ENCODE peak calls at places on chromosomes 12 and 14, in five cellular contexts. One of them, this sample, is unnamed. For H3K36me3, the result is how much of the 10 kb centered on the place peaks cover.

GRCh38 chr14:22978873-22979671 is 3.3 kb downstream of the AJUBA start:
- DNase-seq in BE2C: no peak
- DNase-seq in IMR-90: no peak
- DNase-seq in uterus: no peak
- DNase-seq in GM23248: no peak
- DNase-seq in this sample: peak

GRCh38 chr12:127293507-127294310 is 973.3 kb upstream of the TMEM132C start:
- DNase-seq in BE2C: peak
- DNase-seq in IMR-90: peak
- DNase-seq in uterus: no peak
- DNase-seq in GM23248: peak
- DNase-seq in this sample: peak

GRCh38 chr12:112017041-112017440 is 3.8 kb downstream of the ERP29 start:
- DNase-seq in BE2C: no peak
- DNase-seq in IMR-90: no peak
- DNase-seq in uterus: no peak
- DNase-seq in GM23248: no peak
- DNase-seq in this sample: no peak

GRCh38 chr12:39605996-39606395 is 13.6 kb downstream of the ABCD2 start:
- DNase-seq in BE2C: no peak
- DNase-seq in IMR-90: no peak
- DNase-seq in uterus: no peak
- DNase-seq in GM23248: no peak
- DNase-seq in this sample: peak

GRCh38 chr12:26863515-26863914 is 30.5 kb upstream of the ITPR2 start:
- DNase-seq in BE2C: no peak
- DNase-seq in IMR-90: peak
- DNase-seq in uterus: no peak
- DNase-seq in GM23248: peak
- DNase-seq in this sample: peak

GRCh38 chr14:41022932-41023331 is 583.7 kb upstream of the LRFN5 start:
- DNase-seq in BE2C: no peak
- DNase-seq in IMR-90: peak
- DNase-seq in uterus: no peak
- DNase-seq in GM23248: no peak
- DNase-seq in this sample: peak

GRCh38 chr14:102162488-102162887 is 22.8 kb downstream of the WDR20 start:
- DNase-seq in BE2C: no peak
- DNase-seq in IMR-90: no peak
- DNase-seq in uterus: no peak
- DNase-seq in GM23248: no peak
- DNase-seq in this sample: no peak

GRCh38 chr12:114209852-114210251 is 196.1 kb downstream of the TBX5 start:
- DNase-seq in BE2C: no peak
- DNase-seq in IMR-90: no peak
- DNase-seq in uterus: no peak
- DNase-seq in GM23248: no peak
- DNase-seq in this sample: no peak

GRCh38 chr14:103624860-103625259 is 4.2 kb upstream of the KLC1 start:
- DNase-seq in BE2C: peak
- DNase-seq in IMR-90: peak
- DNase-seq in uterus: peak
- DNase-seq in GM23248: peak
- DNase-seq in this sample: peak

GRCh38 chr12:49961111-49961922 is at the start of gene AQP5:
- DNase-seq in BE2C: no peak
- DNase-seq in IMR-90: no peak
- DNase-seq in uterus: no peak
- DNase-seq in GM23248: peak
- DNase-seq in this sample: no peak

GRCh38 chr14:56055521-56055920 is 62.7 kb upstream of the PELI2 start:
- DNase-seq in BE2C: no peak
- DNase-seq in IMR-90: no peak
- DNase-seq in uterus: no peak
- DNase-seq in GM23248: no peak
- DNase-seq in this sample: no peak

GRCh38 chr12:117072106-117072505 is 27.1 kb downstream of the TESC start:
- DNase-seq in BE2C: no peak
- DNase-seq in IMR-90: no peak
- DNase-seq in uterus: no peak
- DNase-seq in GM23248: no peak
- DNase-seq in this sample: no peak

GRCh38 chr12:46452776-46453175 is 80.2 kb upstream of the SLC38A2 start:
- DNase-seq in BE2C: no peak
- DNase-seq in IMR-90: no peak
- DNase-seq in uterus: no peak
- DNase-seq in GM23248: no peak
- DNase-seq in this sample: peak

GRCh38 chr12:93573552-93574223 is 1.2 kb downstream of the SOCS2 start:
- DNase-seq in BE2C: no peak
- DNase-seq in IMR-90: peak
- DNase-seq in uterus: peak
- DNase-seq in GM23248: peak
- DNase-seq in this sample: peak

GRCh38 chr12:51171884-51172514 is 936 bp downstream of the TFCP2 start:
- DNase-seq in BE2C: no peak
- DNase-seq in IMR-90: peak
- DNase-seq in uterus: no peak
- DNase-seq in GM23248: peak
- DNase-seq in this sample: peak

GRCh38 chr12:96462571-96463280 is 26.7 kb upstream of the CFAP54 start:
- DNase-seq in BE2C: no peak
- DNase-seq in IMR-90: no peak
- DNase-seq in uterus: no peak
- DNase-seq in GM23248: no peak
- DNase-seq in this sample: no peak

GRCh38 chr14:103418508-103418818 is 33.2 kb downstream of the MARK3 start:
- DNase-seq in BE2C: no peak
- DNase-seq in IMR-90: peak
- DNase-seq in uterus: no peak
- DNase-seq in GM23248: peak
- DNase-seq in this sample: peak

GRCh38 chr12:113232787-113233585 is 11.7 kb downstream of the TPCN1 start:
- DNase-seq in BE2C: no peak
- DNase-seq in IMR-90: no peak
- DNase-seq in uterus: no peak
- DNase-seq in GM23248: peak
- DNase-seq in this sample: no peak

GRCh38 chr12:44019118-44019517 is 183.2 kb downstream of the TMEM117 start:
- DNase-seq in BE2C: no peak
- DNase-seq in IMR-90: no peak
- DNase-seq in uterus: no peak
- DNase-seq in GM23248: no peak
- DNase-seq in this sample: no peak

GRCh38 chr14:52380294-52380693 is 66.2 kb downstream of the PTGER2 start:
- DNase-seq in BE2C: no peak
- DNase-seq in IMR-90: peak
- DNase-seq in uterus: no peak
- DNase-seq in GM23248: peak
- DNase-seq in this sample: peak

GRCh38 chr12:122336015-122336946 is 70.0 kb upstream of the VPS33A start:
- DNase-seq in BE2C: peak
- DNase-seq in IMR-90: peak
- DNase-seq in uterus: no peak
- DNase-seq in GM23248: peak
- DNase-seq in this sample: peak

GRCh38 chr12:30896461-30896860 is 30.1 kb upstream of the TSPAN11 start:
- DNase-seq in BE2C: no peak
- DNase-seq in IMR-90: peak
- DNase-seq in uterus: no peak
- DNase-seq in GM23248: peak
- DNase-seq in this sample: no peak

GRCh38 chr12:12913626-12914388 is 22.4 kb downstream of the GPRC5A start:
- DNase-seq in BE2C: no peak
- DNase-seq in IMR-90: no peak
- DNase-seq in uterus: no peak
- DNase-seq in GM23248: no peak
- DNase-seq in this sample: no peak

GRCh38 chr14:86462193-86462592 is 932.2 kb downstream of the FLRT2 start:
- DNase-seq in BE2C: peak
- DNase-seq in IMR-90: peak
- DNase-seq in uterus: no peak
- DNase-seq in GM23248: peak
- DNase-seq in this sample: peak

GRCh38 chr12:11862794-11863193 is 207.9 kb upstream of the BCL2L14 start:
- DNase-seq in BE2C: no peak
- DNase-seq in IMR-90: peak
- DNase-seq in uterus: peak
- DNase-seq in GM23248: peak
- DNase-seq in this sample: no peak

GRCh38 chr12:92080390-92081285 is 65.0 kb downstream of the BTG1 start:
- DNase-seq in BE2C: no peak
- DNase-seq in IMR-90: peak
- DNase-seq in uterus: no peak
- DNase-seq in GM23248: peak
- DNase-seq in this sample: peak

GRCh38 chr12:106918746-106919145 is 37.0 kb upstream of the TMEM263 start:
- DNase-seq in BE2C: peak
- DNase-seq in IMR-90: peak
- DNase-seq in uterus: no peak
- DNase-seq in GM23248: no peak
- DNase-seq in this sample: peak

GRCh38 chr14:102280376-102280962 is 24.5 kb downstream of the MOK start:
- DNase-seq in BE2C: no peak
- DNase-seq in IMR-90: peak
- DNase-seq in uterus: no peak
- DNase-seq in GM23248: peak
- DNase-seq in this sample: peak

GRCh38 chr14:61218765-61219164 is 62.4 kb downstream of the TMEM30B start:
- DNase-seq in BE2C: no peak
- DNase-seq in IMR-90: no peak
- DNase-seq in uterus: no peak
- DNase-seq in GM23248: peak
- DNase-seq in this sample: no peak

GRCh38 chr12:74541074-74541473 is 3.4 kb downstream of the ATXN7L3B start:
- DNase-seq in BE2C: no peak
- DNase-seq in IMR-90: no peak
- DNase-seq in uterus: no peak
- DNase-seq in GM23248: no peak
- DNase-seq in this sample: no peak

GRCh38 chr12:110844131-110844530 is 2.7 kb upstream of the CCDC63 start:
- DNase-seq in BE2C: no peak
- DNase-seq in IMR-90: no peak
- DNase-seq in uterus: no peak
- DNase-seq in GM23248: no peak
- DNase-seq in this sample: no peak

GRCh38 chr12:118136559-118137003 is 657 bp downstream of the PEBP1 start:
- DNase-seq in BE2C: peak
- DNase-seq in IMR-90: peak
- DNase-seq in uterus: peak
- DNase-seq in GM23248: peak
- DNase-seq in this sample: peak

GRCh38 chr14:106417224-106418049 is 891.1 kb downstream of the TMEM121 start:
- DNase-seq in BE2C: peak
- DNase-seq in IMR-90: no peak
- DNase-seq in uterus: no peak
- DNase-seq in GM23248: peak
- DNase-seq in this sample: no peak

GRCh38 chr12:78035913-78036658 is 205.4 kb downstream of the NAV3 start:
- DNase-seq in BE2C: no peak
- DNase-seq in IMR-90: peak
- DNase-seq in uterus: peak
- DNase-seq in GM23248: no peak
- DNase-seq in this sample: no peak
- H3K4me3 ChIP-seq in BE2C: no peak
- H3K4me3 ChIP-seq in IMR-90: peak
- H3K4me3 ChIP-seq in uterus: peak
- H3K4me3 ChIP-seq in GM23248: no peak
- H3K4me3 ChIP-seq in this sample: no peak

GRCh38 chr14:91339076-91339475 is 78.5 kb downstream of the CCDC88C start:
- DNase-seq in BE2C: no peak
- DNase-seq in IMR-90: no peak
- DNase-seq in uterus: no peak
- DNase-seq in GM23248: no peak
- DNase-seq in this sample: no peak
- H3K36me3 ChIP-seq in BE2C: under half
- H3K36me3 ChIP-seq in IMR-90: under half
- H3K36me3 ChIP-seq in uterus: under half
- H3K36me3 ChIP-seq in GM23248: under half
- H3K36me3 ChIP-seq in this sample: under half

DNA sequence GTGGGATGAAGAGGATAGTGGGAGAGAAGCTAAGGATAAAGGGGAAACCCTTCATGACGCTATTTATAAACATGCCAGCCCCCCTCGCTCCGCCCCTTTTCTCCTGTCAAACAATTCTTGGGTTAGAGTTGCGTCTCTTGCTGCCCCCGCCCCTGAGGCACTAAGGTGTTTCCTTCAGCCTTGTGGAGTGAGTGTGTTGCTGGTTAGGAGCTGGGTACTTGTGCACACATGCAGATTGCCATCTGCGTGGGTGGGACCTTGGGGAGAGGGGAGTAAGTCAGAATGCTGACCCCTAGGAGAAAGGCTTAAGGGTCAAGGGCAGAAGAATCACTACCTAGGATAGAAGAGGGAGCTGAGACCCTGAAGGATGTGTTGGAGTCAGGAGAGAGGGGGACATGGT is 5.4 kb downstream of the FOXJ2 start:
- DNase-seq in BE2C: no peak
- DNase-seq in IMR-90: no peak
- DNase-seq in uterus: no peak
- DNase-seq in GM23248: no peak
- DNase-seq in this sample: peak
- H3K4me3 ChIP-seq in BE2C: peak
- H3K4me3 ChIP-seq in IMR-90: no peak
- H3K4me3 ChIP-seq in uterus: no peak
- H3K4me3 ChIP-seq in GM23248: no peak
- H3K4me3 ChIP-seq in this sample: no peak

GRCh38 chr14:54788701-54789100 is 113.9 kb downstream of the GCH1 start:
- DNase-seq in BE2C: no peak
- DNase-seq in IMR-90: no peak
- DNase-seq in uterus: no peak
- DNase-seq in GM23248: no peak
- DNase-seq in this sample: no peak
- H3K36me3 ChIP-seq in BE2C: under half
- H3K36me3 ChIP-seq in IMR-90: half or more
- H3K36me3 ChIP-seq in uterus: under half
- H3K36me3 ChIP-seq in GM23248: under half
- H3K36me3 ChIP-seq in this sample: under half

DNA sequence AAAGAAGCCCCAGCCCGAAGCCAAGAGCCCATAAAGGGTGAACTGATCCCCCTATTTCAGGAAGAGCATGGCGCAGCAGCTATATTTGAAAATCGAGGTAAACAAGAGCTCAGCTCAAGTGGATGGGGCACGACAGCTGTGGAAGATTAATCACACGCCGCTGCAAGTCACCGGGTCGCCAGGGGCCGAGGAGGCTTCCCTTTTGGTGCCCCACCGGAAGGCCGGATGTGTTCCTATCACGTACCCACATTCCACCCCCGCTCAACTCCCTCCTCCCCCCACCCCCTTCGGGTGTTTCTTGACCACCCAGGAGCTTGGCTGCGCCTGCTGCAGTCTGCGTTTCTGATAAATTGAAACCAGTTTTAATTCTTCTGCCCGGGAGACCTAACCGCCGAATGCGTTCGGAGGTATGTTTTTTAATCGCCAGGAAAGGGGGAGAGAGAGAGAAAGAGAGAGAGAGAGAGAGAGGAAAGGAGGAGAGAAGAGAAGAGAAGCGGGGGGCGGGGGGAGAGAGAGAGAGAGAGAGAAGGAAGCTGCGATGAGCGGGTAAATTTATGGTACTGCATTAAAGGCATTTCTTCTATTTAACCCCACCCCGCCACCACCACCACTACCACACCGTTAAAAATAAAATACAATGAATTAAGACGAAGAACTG is 1.8 kb downstream of the SLC8A3 start:
- DNase-seq in BE2C: no peak
- DNase-seq in IMR-90: no peak
- DNase-seq in uterus: no peak
- DNase-seq in GM23248: no peak
- DNase-seq in this sample: no peak
- H3K4me3 ChIP-seq in BE2C: no peak
- H3K4me3 ChIP-seq in IMR-90: peak
- H3K4me3 ChIP-seq in uterus: no peak
- H3K4me3 ChIP-seq in GM23248: peak
- H3K4me3 ChIP-seq in this sample: peak